ENCODE peak calls at places on chromosomes 2 and 18, in seven cellular contexts. One of them, this sample, is unnamed.

GRCh38 chr18:55189972-55190371 is 230.7 kb upstream of the CCDC68 start:
- DNase-seq in MM.1S: no peak
- DNase-seq in anterior cingulate cortex: no peak
- DNase-seq in HT1080: no peak
- DNase-seq in right lobe of liver: no peak
- DNase-seq in DND-41: no peak
- DNase-seq in CD8-positive, alpha-beta T cell: no peak
- DNase-seq in this sample: no peak

GRCh38 chr18:39523281-39523680 is 1957.7 kb upstream of the CELF4 start:
- DNase-seq in MM.1S: no peak
- DNase-seq in anterior cingulate cortex: no peak
- DNase-seq in right lobe of liver: no peak
- DNase-seq in HT1080: peak
- DNase-seq in DND-41: no peak
- DNase-seq in CD8-positive, alpha-beta T cell: no peak
- DNase-seq in this sample: peak

GRCh38 chr2:112020561-112020960 is 34.5 kb upstream of the TMEM87B start:
- DNase-seq in DND-41: no peak
- DNase-seq in MM.1S: no peak
- DNase-seq in CD8-positive, alpha-beta T cell: no peak
- DNase-seq in HT1080: no peak
- DNase-seq in right lobe of liver: no peak
- DNase-seq in anterior cingulate cortex: no peak
- DNase-seq in this sample: no peak

GRCh38 chr2:2572393-2573204 is 241.5 kb upstream of the MYT1L start:
- DNase-seq in HT1080: no peak
- DNase-seq in anterior cingulate cortex: no peak
- DNase-seq in CD8-positive, alpha-beta T cell: no peak
- DNase-seq in MM.1S: no peak
- DNase-seq in DND-41: no peak
- DNase-seq in right lobe of liver: no peak
- DNase-seq in this sample: no peak

GRCh38 chr18:44778788-44779187 is 98.1 kb downstream of the SETBP1 start:
- DNase-seq in MM.1S: no peak
- DNase-seq in anterior cingulate cortex: no peak
- DNase-seq in DND-41: no peak
- DNase-seq in CD8-positive, alpha-beta T cell: no peak
- DNase-seq in HT1080: no peak
- DNase-seq in right lobe of liver: no peak
- DNase-seq in this sample: peak

GRCh38 chr2:81984969-81985637 is 1680.6 kb upstream of the LRRTM1 start:
- DNase-seq in right lobe of liver: no peak
- DNase-seq in anterior cingulate cortex: no peak
- DNase-seq in CD8-positive, alpha-beta T cell: no peak
- DNase-seq in HT1080: no peak
- DNase-seq in MM.1S: no peak
- DNase-seq in DND-41: no peak
- DNase-seq in this sample: no peak

GRCh38 chr2:20916604-20917286 is 93.8 kb upstream of the LDAH start:
- DNase-seq in MM.1S: no peak
- DNase-seq in anterior cingulate cortex: no peak
- DNase-seq in CD8-positive, alpha-beta T cell: no peak
- DNase-seq in DND-41: no peak
- DNase-seq in right lobe of liver: no peak
- DNase-seq in HT1080: peak
- DNase-seq in this sample: peak

GRCh38 chr18:63887424-63887823 is at the start of gene SERPINB2:
- DNase-seq in DND-41: no peak
- DNase-seq in right lobe of liver: no peak
- DNase-seq in MM.1S: no peak
- DNase-seq in anterior cingulate cortex: no peak
- DNase-seq in CD8-positive, alpha-beta T cell: no peak
- DNase-seq in HT1080: peak
- DNase-seq in this sample: peak

GRCh38 chr2:150426315-150426714 is 61.2 kb downstream of the RND3 start:
- DNase-seq in right lobe of liver: no peak
- DNase-seq in HT1080: no peak
- DNase-seq in DND-41: no peak
- DNase-seq in CD8-positive, alpha-beta T cell: no peak
- DNase-seq in anterior cingulate cortex: no peak
- DNase-seq in MM.1S: peak
- DNase-seq in this sample: no peak

GRCh38 chr18:3069671-3070433 is 56.9 kb upstream of the LPIN2 start:
- DNase-seq in MM.1S: no peak
- DNase-seq in anterior cingulate cortex: no peak
- DNase-seq in DND-41: no peak
- DNase-seq in HT1080: no peak
- DNase-seq in right lobe of liver: peak
- DNase-seq in CD8-positive, alpha-beta T cell: peak
- DNase-seq in this sample: no peak

GRCh38 chr2:104664672-104665071 is 189.2 kb upstream of the POU3F3 start:
- DNase-seq in HT1080: no peak
- DNase-seq in anterior cingulate cortex: no peak
- DNase-seq in right lobe of liver: no peak
- DNase-seq in MM.1S: no peak
- DNase-seq in DND-41: no peak
- DNase-seq in CD8-positive, alpha-beta T cell: no peak
- DNase-seq in this sample: no peak

GRCh38 chr2:8342407-8342806 is 339.4 kb upstream of the ID2 start:
- DNase-seq in HT1080: no peak
- DNase-seq in right lobe of liver: no peak
- DNase-seq in DND-41: no peak
- DNase-seq in MM.1S: no peak
- DNase-seq in anterior cingulate cortex: no peak
- DNase-seq in CD8-positive, alpha-beta T cell: no peak
- DNase-seq in this sample: no peak

GRCh38 chr18:24999650-25000267 is 352.2 kb downstream of the ZNF521 start:
- DNase-seq in MM.1S: no peak
- DNase-seq in right lobe of liver: no peak
- DNase-seq in HT1080: no peak
- DNase-seq in CD8-positive, alpha-beta T cell: no peak
- DNase-seq in anterior cingulate cortex: no peak
- DNase-seq in DND-41: no peak
- DNase-seq in this sample: no peak

GRCh38 chr2:15829985-15830384 is 110.4 kb upstream of the MYCN start:
- DNase-seq in DND-41: no peak
- DNase-seq in MM.1S: no peak
- DNase-seq in anterior cingulate cortex: no peak
- DNase-seq in HT1080: no peak
- DNase-seq in CD8-positive, alpha-beta T cell: no peak
- DNase-seq in right lobe of liver: no peak
- DNase-seq in this sample: no peak

GRCh38 chr2:12716250-12717190 is at the start of gene TRIB2:
- DNase-seq in MM.1S: peak
- DNase-seq in DND-41: peak
- DNase-seq in CD8-positive, alpha-beta T cell: peak
- DNase-seq in HT1080: peak
- DNase-seq in right lobe of liver: peak
- DNase-seq in anterior cingulate cortex: peak
- DNase-seq in this sample: peak

GRCh38 chr2:95020275-95021014 is 5.1 kb upstream of the MAL start:
- DNase-seq in anterior cingulate cortex: no peak
- DNase-seq in CD8-positive, alpha-beta T cell: no peak
- DNase-seq in right lobe of liver: no peak
- DNase-seq in MM.1S: no peak
- DNase-seq in DND-41: no peak
- DNase-seq in HT1080: no peak
- DNase-seq in this sample: no peak

GRCh38 chr18:46160050-46160798 is 56.0 kb downstream of the HAUS1 start:
- DNase-seq in right lobe of liver: no peak
- DNase-seq in MM.1S: peak
- DNase-seq in DND-41: no peak
- DNase-seq in anterior cingulate cortex: no peak
- DNase-seq in CD8-positive, alpha-beta T cell: no peak
- DNase-seq in HT1080: no peak
- DNase-seq in this sample: peak

GRCh38 chr18:55318864-55319516 is 269.0 kb downstream of the TCF4 start:
- DNase-seq in anterior cingulate cortex: no peak
- DNase-seq in CD8-positive, alpha-beta T cell: no peak
- DNase-seq in DND-41: no peak
- DNase-seq in right lobe of liver: no peak
- DNase-seq in HT1080: peak
- DNase-seq in MM.1S: no peak
- DNase-seq in this sample: no peak

GRCh38 chr2:8148260-8148880 is 533.5 kb upstream of the ID2 start:
- DNase-seq in anterior cingulate cortex: no peak
- DNase-seq in DND-41: no peak
- DNase-seq in MM.1S: no peak
- DNase-seq in CD8-positive, alpha-beta T cell: no peak
- DNase-seq in HT1080: peak
- DNase-seq in right lobe of liver: no peak
- DNase-seq in this sample: peak

GRCh38 chr18:59799383-59800015 is 100.3 kb upstream of the PMAIP1 start:
- DNase-seq in right lobe of liver: no peak
- DNase-seq in MM.1S: peak
- DNase-seq in HT1080: no peak
- DNase-seq in DND-41: no peak
- DNase-seq in CD8-positive, alpha-beta T cell: no peak
- DNase-seq in anterior cingulate cortex: no peak
- DNase-seq in this sample: no peak

GRCh38 chr2:30252723-30253688 is 21.7 kb downstream of the LBH start:
- DNase-seq in anterior cingulate cortex: no peak
- DNase-seq in HT1080: peak
- DNase-seq in MM.1S: no peak
- DNase-seq in CD8-positive, alpha-beta T cell: no peak
- DNase-seq in right lobe of liver: no peak
- DNase-seq in DND-41: no peak
- DNase-seq in this sample: peak

GRCh38 chr2:108786354-108787208 is at the start of gene CCDC138:
- DNase-seq in anterior cingulate cortex: peak
- DNase-seq in right lobe of liver: peak
- DNase-seq in DND-41: peak
- DNase-seq in HT1080: peak
- DNase-seq in CD8-positive, alpha-beta T cell: peak
- DNase-seq in MM.1S: peak
- DNase-seq in this sample: peak

GRCh38 chr2:71831208-71831577 is 316.5 kb downstream of the CYP26B1 start:
- DNase-seq in MM.1S: no peak
- DNase-seq in CD8-positive, alpha-beta T cell: no peak
- DNase-seq in DND-41: no peak
- DNase-seq in anterior cingulate cortex: no peak
- DNase-seq in HT1080: peak
- DNase-seq in right lobe of liver: no peak
- DNase-seq in this sample: peak

GRCh38 chr18:8480506-8481328 is 128.5 kb upstream of the RAB12 start:
- DNase-seq in DND-41: peak
- DNase-seq in MM.1S: peak
- DNase-seq in CD8-positive, alpha-beta T cell: peak
- DNase-seq in HT1080: peak
- DNase-seq in anterior cingulate cortex: peak
- DNase-seq in right lobe of liver: peak
- DNase-seq in this sample: peak

GRCh38 chr2:219057709-219058540 is 2.8 kb downstream of the IHH start:
- DNase-seq in MM.1S: peak
- DNase-seq in CD8-positive, alpha-beta T cell: peak
- DNase-seq in anterior cingulate cortex: peak
- DNase-seq in right lobe of liver: peak
- DNase-seq in HT1080: peak
- DNase-seq in DND-41: peak
- DNase-seq in this sample: peak

GRCh38 chr18:23701544-23702064 is 12.4 kb downstream of the LAMA3 start:
- DNase-seq in HT1080: no peak
- DNase-seq in anterior cingulate cortex: no peak
- DNase-seq in MM.1S: no peak
- DNase-seq in DND-41: no peak
- DNase-seq in right lobe of liver: no peak
- DNase-seq in CD8-positive, alpha-beta T cell: no peak
- DNase-seq in this sample: no peak

GRCh38 chr2:72236445-72237067 is 88.9 kb upstream of the CYP26B1 start:
- DNase-seq in CD8-positive, alpha-beta T cell: no peak
- DNase-seq in anterior cingulate cortex: no peak
- DNase-seq in right lobe of liver: no peak
- DNase-seq in DND-41: no peak
- DNase-seq in HT1080: peak
- DNase-seq in MM.1S: no peak
- DNase-seq in this sample: peak

GRCh38 chr2:179141206-179141605 is 91.3 kb upstream of the CCDC141 start:
- DNase-seq in right lobe of liver: no peak
- DNase-seq in HT1080: peak
- DNase-seq in CD8-positive, alpha-beta T cell: no peak
- DNase-seq in anterior cingulate cortex: no peak
- DNase-seq in MM.1S: no peak
- DNase-seq in DND-41: no peak
- DNase-seq in this sample: peak

GRCh38 chr18:79707239-79707638 is 27.6 kb downstream of the CTDP1 start:
- DNase-seq in HT1080: no peak
- DNase-seq in anterior cingulate cortex: no peak
- DNase-seq in MM.1S: no peak
- DNase-seq in right lobe of liver: no peak
- DNase-seq in DND-41: no peak
- DNase-seq in CD8-positive, alpha-beta T cell: no peak
- DNase-seq in this sample: no peak

GRCh38 chr2:121902616-121903015 is 147.2 kb downstream of the TSN start:
- DNase-seq in right lobe of liver: no peak
- DNase-seq in CD8-positive, alpha-beta T cell: no peak
- DNase-seq in HT1080: no peak
- DNase-seq in MM.1S: no peak
- DNase-seq in DND-41: no peak
- DNase-seq in anterior cingulate cortex: no peak
- DNase-seq in this sample: no peak

GRCh38 chr2:135050132-135050531 is 2.0 kb upstream of the RAB3GAP1 start:
- DNase-seq in HT1080: no peak
- DNase-seq in right lobe of liver: no peak
- DNase-seq in MM.1S: no peak
- DNase-seq in CD8-positive, alpha-beta T cell: no peak
- DNase-seq in DND-41: no peak
- DNase-seq in anterior cingulate cortex: no peak
- DNase-seq in this sample: no peak

GRCh38 chr2:113124181-113124961 is 3.0 kb upstream of the IL1RN start:
- DNase-seq in MM.1S: peak
- DNase-seq in CD8-positive, alpha-beta T cell: no peak
- DNase-seq in DND-41: no peak
- DNase-seq in anterior cingulate cortex: no peak
- DNase-seq in HT1080: peak
- DNase-seq in right lobe of liver: peak
- DNase-seq in this sample: peak

GRCh38 chr2:133363884-133364283 is 204.4 kb downstream of the NCKAP5 start:
- DNase-seq in CD8-positive, alpha-beta T cell: no peak
- DNase-seq in anterior cingulate cortex: no peak
- DNase-seq in DND-41: no peak
- DNase-seq in MM.1S: no peak
- DNase-seq in right lobe of liver: no peak
- DNase-seq in HT1080: no peak
- DNase-seq in this sample: no peak

GRCh38 chr2:202054716-202055115 is 18.3 kb upstream of the KIAA2012 start:
- DNase-seq in DND-41: no peak
- DNase-seq in anterior cingulate cortex: no peak
- DNase-seq in right lobe of liver: no peak
- DNase-seq in MM.1S: no peak
- DNase-seq in HT1080: no peak
- DNase-seq in CD8-positive, alpha-beta T cell: no peak
- DNase-seq in this sample: no peak

GRCh38 chr2:191622374-191623320 is 55.3 kb upstream of the NABP1 start:
- DNase-seq in CD8-positive, alpha-beta T cell: no peak
- DNase-seq in anterior cingulate cortex: no peak
- DNase-seq in DND-41: no peak
- DNase-seq in right lobe of liver: no peak
- DNase-seq in MM.1S: no peak
- DNase-seq in HT1080: no peak
- DNase-seq in this sample: peak

GRCh38 chr18:79046522-79046921 is 22.7 kb upstream of the ATP9B start:
- DNase-seq in DND-41: no peak
- DNase-seq in MM.1S: no peak
- DNase-seq in CD8-positive, alpha-beta T cell: no peak
- DNase-seq in right lobe of liver: no peak
- DNase-seq in anterior cingulate cortex: no peak
- DNase-seq in HT1080: no peak
- DNase-seq in this sample: peak

GRCh38 chr2:216735086-216735485 is 39.7 kb upstream of the IGFBP5 start:
- DNase-seq in right lobe of liver: no peak
- DNase-seq in DND-41: no peak
- DNase-seq in MM.1S: no peak
- DNase-seq in anterior cingulate cortex: no peak
- DNase-seq in CD8-positive, alpha-beta T cell: no peak
- DNase-seq in HT1080: no peak
- DNase-seq in this sample: no peak